ENCODE peak calls at places on chromosomes 4 and X, in six cellular contexts. L, R, N, V, F and D are unnamed samples. For H3K4me1, the result is how much of the 10 kb centered on the place peaks cover.

GRCh38 chrX:110881971-110882370 is 86.4 kb upstream of the CHRDL1 start:
- DNase-seq in L (no peak), R (no peak), N (no peak), V (no peak), F (no peak), D (no peak)

GRCh38 chrX:6095469-6095868 is 133.2 kb downstream of the NLGN4X start:
- DNase-seq in L (no peak), R (no peak), N (no peak), V (no peak), F (no peak), D (no peak)

GRCh38 chrX:132614297-132614696 is 125.5 kb upstream of the MBNL3 start:
- DNase-seq in L (peak), R (no peak), N (no peak), V (no peak), F (no peak), D (no peak)

GRCh38 chr4:169724251-169724650 is 33.5 kb downstream of the HPF1 start:
- DNase-seq in L (no peak), R (no peak), N (no peak), V (no peak), F (no peak), D (no peak)

GRCh38 chrX:129654652-129655546 is at the start of gene APLN:
- DNase-seq in L (peak), R (no peak), N (no peak), V (peak), F (no peak), D (no peak)

GRCh38 chr4:143302526-143302925 is 34.1 kb upstream of the GAB1 start:
- DNase-seq in L (peak), R (no peak), N (no peak), V (no peak), F (no peak), D (no peak)

GRCh38 chr4:71520308-71520707 is 181.5 kb downstream of the SLC4A4 start:
- DNase-seq in L (no peak), R (no peak), N (no peak), V (no peak), F (no peak), D (no peak)

GRCh38 chrX:387729-388128 is 1.0 kb upstream of the PPP2R3B start:
- DNase-seq in L (no peak), R (no peak), N (no peak), V (no peak), F (no peak), D (no peak)

GRCh38 chr4:147542229-147542990 is 61.5 kb downstream of the EDNRA start:
- DNase-seq in L (no peak), R (no peak), N (no peak), V (no peak), F (no peak), D (peak)

GRCh38 chr4:23706972-23707676 is 182.7 kb downstream of the PPARGC1A start:
- DNase-seq in L (no peak), R (no peak), N (no peak), V (no peak), F (no peak), D (no peak)

GRCh38 chr4:5366421-5366820 is 315.1 kb downstream of the STK32B start:
- DNase-seq in L (no peak), R (no peak), N (no peak), V (no peak), F (no peak), D (no peak)

GRCh38 chr4:109703664-109704351 is 563 bp upstream of the CASP6 start:
- DNase-seq in L (no peak), R (no peak), N (peak), V (no peak), F (no peak), D (no peak)

GRCh38 chr4:119000400-119000799 is 111.7 kb downstream of the SYNPO2 start:
- DNase-seq in L (no peak), R (peak), N (no peak), V (no peak), F (no peak), D (no peak)

GRCh38 chr4:110454456-110454855 is 21.5 kb upstream of the ENPEP start:
- DNase-seq in L (no peak), R (no peak), N (no peak), V (no peak), F (no peak), D (no peak)

GRCh38 chr4:105991726-105992125 is 96.5 kb downstream of the NPNT start:
- DNase-seq in L (no peak), R (no peak), N (no peak), V (no peak), F (no peak), D (no peak)

GRCh38 chr4:119238068-119238722 is 25.7 kb downstream of the USP53 start:
- DNase-seq in L (no peak), R (no peak), N (peak), V (no peak), F (no peak), D (no peak)

GRCh38 chr4:141020801-141021261 is 112.4 kb downstream of the RNF150 start:
- DNase-seq in L (no peak), R (no peak), N (no peak), V (no peak), F (no peak), D (no peak)

GRCh38 chrX:54776987-54777672 is 20.9 kb downstream of the ITIH6 start:
- DNase-seq in L (no peak), R (no peak), N (no peak), V (no peak), F (no peak), D (no peak)

GRCh38 chr4:106162278-106162677 is 153.7 kb downstream of the TBCK start:
- DNase-seq in L (no peak), R (no peak), N (no peak), V (no peak), F (no peak), D (no peak)

GRCh38 chr4:655735-656151 is 18.3 kb downstream of the ATP5ME start:
- DNase-seq in L (no peak), R (no peak), N (no peak), V (no peak), F (no peak), D (peak)

GRCh38 chr4:62896721-62897120 is 1512.5 kb downstream of the TECRL start:
- DNase-seq in L (no peak), R (no peak), N (no peak), V (peak), F (no peak), D (no peak)

GRCh38 chr4:74428278-74428677 is 16.7 kb upstream of the AREG start:
- DNase-seq in L (no peak), R (no peak), N (no peak), V (no peak), F (no peak), D (no peak)

GRCh38 chr4:145882594-145882993 is 56.0 kb downstream of the ZNF827 start:
- DNase-seq in L (no peak), R (peak), N (no peak), V (no peak), F (no peak), D (no peak)

GRCh38 chr4:80360900-80361299 is 25.4 kb downstream of the CFAP299 start:
- DNase-seq in L (no peak), R (no peak), N (no peak), V (no peak), F (no peak), D (no peak)

GRCh38 chrX:30039768-30040167 is 175.6 kb upstream of the MAGEB2 start:
- DNase-seq in L (no peak), R (no peak), N (no peak), V (no peak), F (no peak), D (no peak)

GRCh38 chr4:183262776-183263100 is 57.3 kb downstream of the CLDN22 start:
- DNase-seq in L (no peak), R (no peak), N (no peak), V (no peak), F (no peak), D (no peak)

GRCh38 chrX:13069771-13070410 is 25.5 kb upstream of the FAM9C start:
- DNase-seq in L (no peak), R (no peak), N (no peak), V (no peak), F (no peak), D (no peak)

GRCh38 chr4:26081795-26082498 is 167.9 kb downstream of the SMIM20 start:
- DNase-seq in L (no peak), R (no peak), N (no peak), V (no peak), F (no peak), D (no peak)

GRCh38 chr4:170794532-170794931 is 704.8 kb upstream of the AADAT start:
- DNase-seq in L (no peak), R (no peak), N (no peak), V (no peak), F (no peak), D (no peak)

GRCh38 chr4:113496698-113497097 is 264.8 kb downstream of the CAMK2D start:
- DNase-seq in L (no peak), R (no peak), N (no peak), V (no peak), F (no peak), D (no peak)

GRCh38 chrX:103756736-103757135 is 19.9 kb upstream of the PLP1 start:
- DNase-seq in L (no peak), R (no peak), N (no peak), V (no peak), F (no peak), D (no peak)

GRCh38 chrX:74231625-74232024 is 72.4 kb upstream of the ZCCHC13 start:
- DNase-seq in L (no peak), R (no peak), N (no peak), V (no peak), F (no peak), D (no peak)

GRCh38 chr4:110163327-110164070 is 34.9 kb downstream of the ELOVL6 start:
- DNase-seq in L (no peak), R (no peak), N (no peak), V (no peak), F (no peak), D (no peak)

GRCh38 chrX:133444952-133445831 is 29.9 kb upstream of the GPC4 start:
- DNase-seq in L (peak), R (no peak), N (no peak), V (no peak), F (no peak), D (no peak)

GRCh38 chr4:71411976-71412375 is 73.2 kb downstream of the SLC4A4 start:
- DNase-seq in L (no peak), R (no peak), N (no peak), V (no peak), F (no peak), D (no peak)

GRCh38 chr4:164648849-164649212 is 105.1 kb upstream of the SMIM31 start:
- DNase-seq in L (no peak), R (no peak), N (no peak), V (no peak), F (no peak), D (no peak)

GRCh38 chr4:56575820-56576429 is 70.3 kb downstream of the ARL9 start:
- DNase-seq in L (no peak), R (no peak), N (no peak), V (no peak), F (no peak), D (no peak)

DNA sequence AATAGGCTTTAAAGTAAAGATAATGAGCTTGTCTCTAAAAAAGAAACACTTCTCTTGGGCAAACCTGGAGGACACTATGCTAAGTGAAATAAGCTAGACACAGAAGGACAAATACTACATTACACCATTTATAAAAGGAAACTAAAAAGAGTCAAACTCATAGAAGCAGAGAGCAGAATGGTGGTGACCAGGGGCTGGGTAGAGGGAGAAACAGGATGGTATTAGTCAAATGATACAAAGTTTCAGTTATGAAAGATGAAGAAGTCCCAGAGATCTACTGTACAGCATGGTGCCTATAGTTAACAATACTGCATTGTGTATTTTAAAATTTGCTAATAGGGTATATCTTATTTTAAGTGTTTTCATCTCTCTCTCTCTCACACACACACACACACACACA is 28.5 kb downstream of the ACSL4 start:
- DNase-seq in L (no peak), R (no peak), N (peak), V (no peak), F (no peak), D (no peak)
- H3K4me1 ChIP-seq in L (under half), R (under half), N (under half), V (under half), F (under half), D (under half)

GRCh38 chr4:101346312-101346561 is 1.1 kb downstream of the PPP3CA start:
- DNase-seq in L (peak), R (no peak), N (no peak), V (no peak), F (no peak), D (no peak)

GRCh38 chr4:101346562-101347266 is 612 bp downstream of the PPP3CA start:
- DNase-seq in L (peak), R (peak), N (no peak), V (peak), F (peak), D (peak)

GRCh38 chr4:101348367-101348827 is 1.1 kb upstream of the PPP3CA start:
- DNase-seq in L (peak), R (no peak), N (no peak), V (no peak), F (no peak), D (no peak)

GRCh38 chr4:101347267-101347556 is at the start of gene PPP3CA:
- DNase-seq in L (no peak), R (no peak), N (no peak), V (no peak), F (no peak), D (no peak)

DNA sequence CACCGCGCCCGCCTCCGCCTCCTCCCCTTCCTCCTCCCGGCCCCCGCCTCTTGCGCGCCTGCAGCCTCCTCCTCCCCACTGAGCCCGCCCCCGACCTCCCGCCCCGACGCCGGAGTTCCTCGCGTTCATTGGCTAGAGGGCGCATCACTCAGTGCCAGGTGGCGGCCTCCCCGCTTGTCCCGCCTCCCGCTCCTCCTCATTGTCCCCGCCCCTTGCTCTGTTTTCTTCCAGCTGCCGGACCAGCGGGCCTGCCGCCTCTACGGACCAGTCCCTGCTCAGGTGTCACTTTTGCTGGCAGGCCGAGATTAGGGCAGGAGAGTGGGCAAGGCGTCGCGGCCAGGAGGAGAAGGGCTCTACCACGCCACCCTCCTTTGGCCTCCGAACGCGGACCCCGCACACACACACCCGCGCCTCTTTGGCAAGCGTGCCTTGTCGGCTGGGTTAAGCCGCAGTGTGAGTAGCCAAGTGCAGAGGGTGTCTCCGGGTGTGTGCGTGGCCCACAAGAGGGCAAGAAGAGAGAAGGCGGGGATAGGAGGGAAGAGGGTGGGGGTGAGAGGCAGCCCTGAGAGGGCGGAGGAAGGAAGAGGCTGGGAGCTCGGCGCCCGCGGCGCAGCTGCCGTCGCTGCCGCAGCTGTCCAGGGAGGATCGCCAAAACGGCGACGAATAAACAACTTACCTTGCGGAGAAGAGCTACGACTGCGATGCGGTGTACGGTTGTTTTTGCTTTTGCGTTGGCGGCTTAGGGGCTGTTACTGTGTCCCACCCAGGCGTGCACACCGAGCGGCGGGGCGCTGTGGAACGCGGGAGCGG is 436 bp upstream of the PPP3CA start:
- DNase-seq in L (peak), R (peak), N (peak), V (peak), F (peak), D (peak)
- TF ChIP-seq POLR2A in L (no peak), R (peak), N (peak), V (peak), F (peak), D (peak)

DNA sequence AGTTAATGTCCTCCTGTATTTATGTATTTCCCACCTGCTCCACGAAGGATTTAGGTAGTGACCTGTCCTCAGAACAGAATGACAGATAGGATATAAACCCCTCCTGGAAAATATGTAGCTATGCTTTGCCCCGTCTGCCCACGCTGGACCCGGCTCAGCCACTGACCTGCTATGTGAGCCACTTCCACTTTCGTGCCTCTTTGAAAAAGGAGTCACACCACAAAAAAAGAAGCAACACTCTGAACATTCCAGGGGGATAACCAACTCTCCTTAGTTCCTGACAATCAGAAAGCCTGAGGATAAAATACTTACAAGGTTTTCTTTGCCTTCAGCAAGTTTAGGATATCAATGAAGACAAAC is 11.1 kb downstream of the ACSL1 start:
- DNase-seq in L (no peak), R (no peak), N (no peak), V (no peak), F (no peak), D (no peak)
- H3K27ac ChIP-seq in L (peak), R (peak), N (peak), V (no peak), F (peak), D (peak)

GRCh38 chr4:127126718-127127117 is 506.0 kb upstream of the INTU start:
- DNase-seq in L (no peak), R (no peak), N (no peak), V (no peak), F (no peak), D (no peak)
- H3K4me1 ChIP-seq in L (under half), R (under half), N (under half), V (under half), F (under half), D (under half)

DNA sequence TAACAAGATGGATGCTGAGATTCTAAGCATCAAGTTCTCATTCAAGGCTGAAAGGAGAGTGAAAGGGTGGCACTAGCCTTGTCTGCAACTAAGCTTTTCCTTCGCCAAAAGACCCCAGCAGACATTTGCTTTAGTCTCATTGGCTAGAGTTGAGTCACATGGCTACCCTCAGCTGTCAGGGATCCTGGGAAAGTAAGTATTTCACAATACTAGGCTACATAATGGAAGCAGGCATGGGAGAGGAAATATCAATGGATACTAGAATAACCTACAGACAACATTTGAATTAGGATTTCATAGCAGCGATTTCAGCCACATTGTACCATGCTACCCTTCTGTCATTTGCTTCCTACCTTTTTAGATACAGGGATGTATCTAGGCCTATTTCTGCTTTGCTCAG is 29.1 kb downstream of the MAOA start:
- DNase-seq in L (no peak), R (no peak), N (no peak), V (no peak), F (no peak), D (no peak)
- TF ChIP-seq POLR2A in L (no peak), R (no peak), N (no peak), V (no peak), F (no peak), D (no peak)

GRCh38 chr4:89316931-89317366 is 9.3 kb upstream of the GPRIN3 start:
- DNase-seq in L (no peak), R (no peak), N (no peak), V (no peak), F (no peak), D (peak)
- H3K27ac ChIP-seq in L (no peak), R (no peak), N (no peak), V (no peak), F (peak), D (peak)

DNA sequence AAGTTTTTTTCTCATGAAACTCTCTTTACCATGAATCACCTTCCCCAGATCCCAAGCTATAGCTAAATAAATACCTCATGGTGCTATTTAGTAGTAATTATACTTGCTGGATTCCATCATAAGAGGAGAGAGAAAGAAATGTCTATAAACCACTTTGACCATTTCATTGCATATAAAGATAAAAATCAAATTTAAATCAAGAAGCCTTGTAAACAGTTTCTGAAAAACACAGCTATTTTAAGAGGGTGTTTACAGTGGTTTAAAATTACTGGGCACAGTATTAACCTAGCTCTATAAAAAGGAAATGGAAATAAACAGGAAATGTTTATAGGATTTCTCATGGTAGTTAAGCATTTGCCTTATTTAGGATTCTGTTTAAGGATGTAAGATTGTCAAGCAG is 637.9 kb downstream of the ADGRL3 start:
- DNase-seq in L (no peak), R (no peak), N (no peak), V (no peak), F (no peak), D (no peak)
- H3K4me1 ChIP-seq in L (under half), R (under half), N (under half), V (under half), F (under half), D (under half)

GRCh38 chr4:163494360-163495241 is at the start of gene TMA16:
- DNase-seq in L (peak), R (peak), N (peak), V (peak), F (peak), D (peak)
- TF ChIP-seq POLR2A in L (no peak), R (peak), N (peak), V (peak), F (peak), D (no peak)

GRCh38 chrX:70022608-70023007 is 27.1 kb downstream of the AWAT2 start:
- DNase-seq in L (no peak), R (no peak), N (no peak), V (no peak), F (no peak), D (no peak)
- H3K27ac ChIP-seq in L (no peak), R (no peak), N (no peak), V (no peak), F (no peak), D (no peak)